ENCODE peak calls at places on chromosome 18, in seven cellular contexts. One of them, this sample, is unnamed.
A peak's percentile ranks its signal among the peaks of the same experiment; 100 is the strongest.

GRCh38 chr18:48293954-48294893 is 115.0 kb downstream of the ZBTB7C start:
- DNase-seq in AG04450: no peak
- DNase-seq in fibroblast of lung: no peak
- DNase-seq in kidney: no peak
- DNase-seq in tibial artery: peak; percentile 59
- DNase-seq in PC-3: peak; percentile 13
- DNase-seq in cardiac fibroblast: no peak
- DNase-seq in this sample: no peak

GRCh38 chr18:73563345-73563744 is 584.3 kb downstream of the FBXO15 start:
- DNase-seq in AG04450: peak; percentile 26
- DNase-seq in fibroblast of lung: peak; percentile 26
- DNase-seq in kidney: no peak
- DNase-seq in tibial artery: no peak
- DNase-seq in PC-3: peak; percentile 68
- DNase-seq in cardiac fibroblast: peak; percentile 84
- DNase-seq in this sample: peak; percentile 22

GRCh38 chr18:56952026-56952425 is 194.9 kb upstream of the BOD1L2 start:
- DNase-seq in AG04450: no peak
- DNase-seq in fibroblast of lung: no peak
- DNase-seq in kidney: no peak
- DNase-seq in tibial artery: no peak
- DNase-seq in PC-3: no peak
- DNase-seq in cardiac fibroblast: no peak
- DNase-seq in this sample: no peak

GRCh38 chr18:35143615-35144596 is 96.9 kb upstream of the ZNF397 start:
- DNase-seq in AG04450: peak; percentile 21
- DNase-seq in fibroblast of lung: peak; percentile 73
- DNase-seq in kidney: no peak
- DNase-seq in tibial artery: peak; percentile 69
- DNase-seq in PC-3: peak; percentile 46
- DNase-seq in cardiac fibroblast: peak; percentile 69
- DNase-seq in this sample: peak; percentile 46

GRCh38 chr18:6365385-6365784 is 49.3 kb downstream of the L3MBTL4 start:
- DNase-seq in AG04450: no peak
- DNase-seq in fibroblast of lung: no peak
- DNase-seq in kidney: no peak
- DNase-seq in tibial artery: no peak
- DNase-seq in PC-3: no peak
- DNase-seq in cardiac fibroblast: no peak
- DNase-seq in this sample: no peak

GRCh38 chr18:25726278-25726677 is 364.1 kb downstream of the SS18 start:
- DNase-seq in AG04450: peak; percentile 8
- DNase-seq in fibroblast of lung: peak; percentile 49
- DNase-seq in kidney: no peak
- DNase-seq in tibial artery: no peak
- DNase-seq in PC-3: no peak
- DNase-seq in cardiac fibroblast: peak; percentile 61
- DNase-seq in this sample: no peak

GRCh38 chr18:47531759-47532158 is 280.3 kb upstream of the SKOR2 start:
- DNase-seq in AG04450: no peak
- DNase-seq in fibroblast of lung: no peak
- DNase-seq in kidney: no peak
- DNase-seq in tibial artery: no peak
- DNase-seq in PC-3: no peak
- DNase-seq in cardiac fibroblast: no peak
- DNase-seq in this sample: no peak

GRCh38 chr18:1092228-1092627 is 187.6 kb downstream of the ADCYAP1 start:
- DNase-seq in AG04450: no peak
- DNase-seq in fibroblast of lung: no peak
- DNase-seq in kidney: no peak
- DNase-seq in tibial artery: no peak
- DNase-seq in PC-3: peak; percentile 40
- DNase-seq in cardiac fibroblast: no peak
- DNase-seq in this sample: no peak

GRCh38 chr18:62098960-62099359 is 87.9 kb downstream of the PIGN start:
- DNase-seq in AG04450: no peak
- DNase-seq in fibroblast of lung: no peak
- DNase-seq in kidney: no peak
- DNase-seq in tibial artery: no peak
- DNase-seq in PC-3: no peak
- DNase-seq in cardiac fibroblast: no peak
- DNase-seq in this sample: no peak

GRCh38 chr18:70046207-70046606 is 98.5 kb upstream of the CD226 start:
- DNase-seq in AG04450: no peak
- DNase-seq in fibroblast of lung: peak; percentile 42
- DNase-seq in kidney: no peak
- DNase-seq in tibial artery: no peak
- DNase-seq in PC-3: no peak
- DNase-seq in cardiac fibroblast: peak; percentile 51
- DNase-seq in this sample: peak; percentile 12

GRCh38 chr18:56508637-56509036 is 129.8 kb downstream of the TXNL1 start:
- DNase-seq in AG04450: no peak
- DNase-seq in fibroblast of lung: no peak
- DNase-seq in kidney: no peak
- DNase-seq in tibial artery: no peak
- DNase-seq in PC-3: no peak
- DNase-seq in cardiac fibroblast: no peak
- DNase-seq in this sample: no peak

GRCh38 chr18:9613550-9614400 is 584 bp downstream of the PPP4R1 start:
- DNase-seq in AG04450: no peak
- DNase-seq in fibroblast of lung: peak; percentile 41
- DNase-seq in kidney: peak; percentile 89
- DNase-seq in tibial artery: peak; percentile 75
- DNase-seq in PC-3: peak; percentile 65
- DNase-seq in cardiac fibroblast: peak; percentile 56
- DNase-seq in this sample: no peak

GRCh38 chr18:55513199-55513598 is 74.8 kb downstream of the TCF4 start:
- DNase-seq in AG04450: no peak
- DNase-seq in fibroblast of lung: no peak
- DNase-seq in kidney: no peak
- DNase-seq in tibial artery: no peak
- DNase-seq in PC-3: no peak
- DNase-seq in cardiac fibroblast: peak; percentile 55
- DNase-seq in this sample: no peak

GRCh38 chr18:74722237-74722636 is 124.6 kb downstream of the ZNF407 start:
- DNase-seq in AG04450: no peak
- DNase-seq in fibroblast of lung: peak; percentile 54
- DNase-seq in kidney: no peak
- DNase-seq in tibial artery: no peak
- DNase-seq in PC-3: peak; percentile 35
- DNase-seq in cardiac fibroblast: peak; percentile 70
- DNase-seq in this sample: peak; percentile 9

GRCh38 chr18:36530676-36531405 is 233.3 kb downstream of the FHOD3 start:
- DNase-seq in AG04450: no peak
- DNase-seq in fibroblast of lung: no peak
- DNase-seq in kidney: no peak
- DNase-seq in tibial artery: no peak
- DNase-seq in PC-3: no peak
- DNase-seq in cardiac fibroblast: no peak
- DNase-seq in this sample: no peak

GRCh38 chr18:62131305-62131909 is 55.4 kb downstream of the PIGN start:
- DNase-seq in AG04450: no peak
- DNase-seq in fibroblast of lung: peak; percentile 77
- DNase-seq in kidney: no peak
- DNase-seq in tibial artery: no peak
- DNase-seq in PC-3: peak; percentile 74
- DNase-seq in cardiac fibroblast: peak; percentile 82
- DNase-seq in this sample: peak; percentile 48

GRCh38 chr18:31185551-31185950 is 22.9 kb upstream of the DSC1 start:
- DNase-seq in AG04450: no peak
- DNase-seq in fibroblast of lung: no peak
- DNase-seq in kidney: no peak
- DNase-seq in tibial artery: no peak
- DNase-seq in PC-3: peak; percentile 82
- DNase-seq in cardiac fibroblast: no peak
- DNase-seq in this sample: no peak

GRCh38 chr18:70250781-70251180 is 38.1 kb upstream of the SOCS6 start:
- DNase-seq in AG04450: no peak
- DNase-seq in fibroblast of lung: no peak
- DNase-seq in kidney: no peak
- DNase-seq in tibial artery: no peak
- DNase-seq in PC-3: no peak
- DNase-seq in cardiac fibroblast: no peak
- DNase-seq in this sample: no peak

GRCh38 chr18:61833387-61833786 is 59.4 kb downstream of the RNF152 start:
- DNase-seq in AG04450: no peak
- DNase-seq in fibroblast of lung: peak; percentile 59
- DNase-seq in kidney: no peak
- DNase-seq in tibial artery: no peak
- DNase-seq in PC-3: no peak
- DNase-seq in cardiac fibroblast: peak; percentile 80
- DNase-seq in this sample: peak; percentile 35

GRCh38 chr18:55585050-55585449 is 2.9 kb downstream of the TCF4 start:
- DNase-seq in AG04450: no peak
- DNase-seq in fibroblast of lung: peak; percentile 54
- DNase-seq in kidney: no peak
- DNase-seq in tibial artery: no peak
- DNase-seq in PC-3: no peak
- DNase-seq in cardiac fibroblast: no peak
- DNase-seq in this sample: no peak

GRCh38 chr18:22106536-22107292 is 62.7 kb upstream of the GATA6 start:
- DNase-seq in AG04450: no peak
- DNase-seq in fibroblast of lung: no peak
- DNase-seq in kidney: no peak
- DNase-seq in tibial artery: no peak
- DNase-seq in PC-3: peak; percentile 79
- DNase-seq in cardiac fibroblast: no peak
- DNase-seq in this sample: no peak

GRCh38 chr18:70374154-70374553 is 85.3 kb downstream of the SOCS6 start:
- DNase-seq in AG04450: no peak
- DNase-seq in fibroblast of lung: no peak
- DNase-seq in kidney: no peak
- DNase-seq in tibial artery: no peak
- DNase-seq in PC-3: no peak
- DNase-seq in cardiac fibroblast: no peak
- DNase-seq in this sample: no peak

GRCh38 chr18:654601-655000 is 2.9 kb upstream of the TYMS start:
- DNase-seq in AG04450: no peak
- DNase-seq in fibroblast of lung: no peak
- DNase-seq in kidney: no peak
- DNase-seq in tibial artery: no peak
- DNase-seq in PC-3: no peak
- DNase-seq in cardiac fibroblast: no peak
- DNase-seq in this sample: no peak

GRCh38 chr18:25921677-25922421 is 168.6 kb downstream of the SS18 start:
- DNase-seq in AG04450: no peak
- DNase-seq in fibroblast of lung: peak; percentile 7
- DNase-seq in kidney: no peak
- DNase-seq in tibial artery: no peak
- DNase-seq in PC-3: peak; percentile 60
- DNase-seq in cardiac fibroblast: peak; percentile 42
- DNase-seq in this sample: no peak

DNA sequence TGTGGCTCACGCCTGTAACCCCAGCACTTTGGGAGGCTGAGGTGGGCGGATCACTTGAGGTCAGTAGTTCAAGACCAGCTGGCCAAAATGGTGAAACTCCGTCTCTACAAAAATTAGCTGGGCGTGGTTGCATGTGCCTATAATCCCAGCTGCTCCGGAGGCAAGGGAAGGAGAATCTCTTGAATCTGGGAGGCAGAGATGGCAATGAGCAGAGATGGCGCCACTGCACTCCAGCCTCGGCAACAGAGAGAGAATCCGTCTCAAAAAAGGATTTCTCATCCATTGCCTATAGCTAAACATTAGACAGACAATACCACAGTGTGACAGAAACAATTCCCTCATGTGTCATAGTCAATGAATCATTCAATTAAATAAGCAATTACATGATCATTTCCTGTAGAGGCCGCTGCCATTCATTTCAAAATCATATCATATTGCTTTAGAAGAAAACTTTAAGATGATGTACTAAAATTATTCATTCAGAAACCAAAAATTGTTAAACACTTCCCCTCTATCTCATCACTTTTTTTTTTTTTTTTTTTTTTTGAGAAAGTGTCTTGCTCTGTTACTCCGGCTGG is 69.5 kb upstream of the TGIF1 start:
- DNase-seq in AG04450: no peak
- DNase-seq in fibroblast of lung: peak; percentile 85
- DNase-seq in kidney: no peak
- DNase-seq in tibial artery: no peak
- DNase-seq in PC-3: peak; percentile 71
- DNase-seq in cardiac fibroblast: peak; percentile 86
- DNase-seq in this sample: no peak
- TF ChIP-seq CTCF in AG04450: no peak
- TF ChIP-seq CTCF in fibroblast of lung: peak; percentile 49
- TF ChIP-seq CTCF in kidney: no peak
- TF ChIP-seq CTCF in tibial artery: no peak
- TF ChIP-seq CTCF in PC-3: peak; percentile 53
- TF ChIP-seq CTCF in cardiac fibroblast: peak; percentile 28
- TF ChIP-seq CTCF in this sample: peak; percentile 8

DNA sequence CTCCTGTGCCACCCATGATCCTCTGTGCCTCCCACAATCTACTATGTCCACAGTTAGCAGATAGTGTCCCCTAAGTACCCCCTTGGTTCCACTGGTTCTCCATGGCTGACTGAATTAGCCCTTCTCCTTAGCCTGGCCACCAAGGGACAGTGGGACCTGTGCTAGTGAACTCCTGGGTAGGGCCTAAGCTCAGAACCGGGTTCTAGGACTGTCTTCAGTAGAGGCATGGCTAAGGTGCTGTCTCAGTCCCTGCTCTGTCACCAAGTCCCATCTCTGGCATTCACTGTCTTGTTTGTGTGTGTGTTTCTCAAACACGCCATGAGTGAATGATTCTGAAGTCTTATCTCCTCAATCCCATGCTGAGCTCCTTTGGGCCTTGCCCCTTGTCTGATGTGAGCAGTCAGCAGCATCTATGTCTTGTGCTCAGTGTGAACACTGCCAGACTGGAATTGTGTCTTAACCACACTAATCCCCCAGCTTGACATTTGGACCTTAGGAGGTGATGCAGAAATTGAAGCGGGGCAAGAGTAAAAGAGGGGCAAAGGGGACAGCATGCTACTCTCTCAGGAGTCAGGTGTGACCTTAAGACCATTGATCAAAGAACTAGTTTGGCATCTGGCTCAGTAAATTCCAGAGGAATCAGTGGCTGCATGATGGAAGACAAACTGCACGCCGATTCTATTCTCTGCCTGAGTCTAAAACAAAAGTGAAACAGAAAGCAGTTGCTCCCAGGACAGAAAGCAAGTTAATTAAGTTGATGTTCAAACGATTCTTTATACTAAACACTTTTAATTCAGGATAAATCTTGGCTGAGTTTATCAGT is 190.5 kb downstream of the ALPK2 start:
- DNase-seq in AG04450: no peak
- DNase-seq in fibroblast of lung: peak; percentile 61
- DNase-seq in kidney: no peak
- DNase-seq in tibial artery: no peak
- DNase-seq in PC-3: no peak
- DNase-seq in cardiac fibroblast: peak; percentile 27
- DNase-seq in this sample: no peak
- H3K4me3 ChIP-seq in AG04450: peak overlapping the region; percentile 40
- H3K4me3 ChIP-seq in fibroblast of lung: peak overlapping the region; percentile 49
- H3K4me3 ChIP-seq in kidney: peak overlapping the region; percentile 69
- H3K4me3 ChIP-seq in tibial artery: no peak overlapping the region
- H3K4me3 ChIP-seq in PC-3: no peak overlapping the region
- H3K4me3 ChIP-seq in cardiac fibroblast: no peak overlapping the region
- H3K4me3 ChIP-seq in this sample: no peak overlapping the region

GRCh38 chr18:79451237-79452125 is 55.8 kb downstream of the NFATC1 start:
- DNase-seq in AG04450: no peak
- DNase-seq in fibroblast of lung: no peak
- DNase-seq in kidney: no peak
- DNase-seq in tibial artery: no peak
- DNase-seq in PC-3: no peak
- DNase-seq in cardiac fibroblast: no peak
- DNase-seq in this sample: no peak
- TF ChIP-seq CTCF in AG04450: no peak
- TF ChIP-seq CTCF in fibroblast of lung: no peak
- TF ChIP-seq CTCF in kidney: no peak
- TF ChIP-seq CTCF in tibial artery: no peak
- TF ChIP-seq CTCF in PC-3: no peak
- TF ChIP-seq CTCF in cardiac fibroblast: no peak
- TF ChIP-seq CTCF in this sample: peak; percentile 31

GRCh38 chr18:80245781-80246655 is 1.3 kb downstream of the PARD6G start:
- DNase-seq in AG04450: no peak
- DNase-seq in fibroblast of lung: no peak
- DNase-seq in kidney: no peak
- DNase-seq in tibial artery: no peak
- DNase-seq in PC-3: no peak
- DNase-seq in cardiac fibroblast: no peak
- DNase-seq in this sample: no peak
- H3K4me3 ChIP-seq in AG04450: peak overlapping the region; percentile 73
- H3K4me3 ChIP-seq in fibroblast of lung: peak overlapping the region; percentile 44
- H3K4me3 ChIP-seq in kidney: peak overlapping the region; percentile 33
- H3K4me3 ChIP-seq in tibial artery: peak overlapping the region; percentile 60
- H3K4me3 ChIP-seq in PC-3: peak overlapping the region; percentile 90
- H3K4me3 ChIP-seq in cardiac fibroblast: peak overlapping the region; percentile 68
- H3K4me3 ChIP-seq in this sample: peak overlapping the region; percentile 77